ENCODE peak calls at places on chromosomes 13 and 19, in five cellular contexts. V is globus pallidus, O is HTR-8/SVneo, R is frontal cortex, S is HT1080. A is an unnamed sample.

GRCh38 chr13:20150561-20150960 is 10.3 kb downstream of the GJA3 start:
- DNase-seq in V (no peak), O (no peak), R (no peak), S (no peak), A (no peak)

GRCh38 chr19:2578391-2578826 is 102.5 kb downstream of the GADD45B start:
- DNase-seq in V (no peak), O (peak; percentile 52), R (no peak), S (peak; percentile 25), A (no peak)

GRCh38 chr19:46413262-46414031 is at the start of gene CCDC8:
- DNase-seq in V (no peak), O (peak; percentile 83), R (no peak), S (no peak), A (no peak)

GRCh38 chr13:110628477-110628793 is 13.1 kb downstream of the NAXD start:
- DNase-seq in V (no peak), O (no peak), R (no peak), S (peak; percentile 33), A (no peak)

GRCh38 chr13:50448535-50448981 is 394.9 kb downstream of the DLEU7 start:
- DNase-seq in V (no peak), O (no peak), R (no peak), S (no peak), A (peak; percentile 59)

GRCh38 chr19:31127132-31127967 is 221.9 kb downstream of the TSHZ3 start:
- DNase-seq in V (no peak), O (peak; percentile 55), R (no peak), S (peak; percentile 72), A (peak; percentile 49)

GRCh38 chr19:17871032-17871877 is 490 bp upstream of the SLC5A5 start:
- DNase-seq in V (no peak), O (no peak), R (no peak), S (no peak), A (no peak)

GRCh38 chr19:4851551-4852290 is 15.7 kb downstream of the PLIN3 start:
- DNase-seq in V (peak; percentile 51), O (peak; percentile 74), R (peak; percentile 72), S (peak; percentile 30), A (no peak)

GRCh38 chr13:103067751-103068563 is 1.7 kb upstream of the SLC10A2 start:
- DNase-seq in V (no peak), O (no peak), R (no peak), S (no peak), A (no peak)

GRCh38 chr19:15831626-15832025 is 16.2 kb upstream of the OR10H1 start:
- DNase-seq in V (no peak), O (no peak), R (no peak), S (no peak), A (no peak)

GRCh38 chr13:26459276-26460131 is 98.0 kb upstream of the WASF3 start:
- DNase-seq in V (no peak), O (no peak), R (no peak), S (peak; percentile 23), A (peak; percentile 52)

GRCh38 chr13:94784066-94784465 is 71.7 kb upstream of the SOX21 start:
- DNase-seq in V (no peak), O (no peak), R (no peak), S (peak; percentile 37), A (no peak)

GRCh38 chr19:15584541-15585115 is 30.4 kb upstream of the CYP4F8 start:
- DNase-seq in V (peak; percentile 30), O (peak; percentile 83), R (peak; percentile 74), S (peak; percentile 62), A (peak; percentile 21)

GRCh38 chr19:16062789-16063188 is 13.5 kb upstream of the TPM4 start:
- DNase-seq in V (no peak), O (no peak), R (peak; percentile 55), S (no peak), A (no peak)

GRCh38 chr19:12723643-12724426 is at the start of gene TNPO2:
- DNase-seq in V (peak; percentile 44), O (peak; percentile 83), R (peak; percentile 61), S (no peak), A (peak; percentile 32)

GRCh38 chr19:40489882-40490230 is 23.1 kb downstream of the SPTBN4 start:
- DNase-seq in V (no peak), O (no peak), R (no peak), S (no peak), A (no peak)

GRCh38 chr19:33387351-33388230 is 14.1 kb downstream of the CEBPG start:
- DNase-seq in V (no peak), O (no peak), R (no peak), S (no peak), A (no peak)